ENCODE peak calls at places on chromosome 7, in eight cellular contexts. H is CD4-positive, alpha-beta memory T cell; X is PC-9; Q is GM23338; G is IMR-90; R is psoas muscle; Y is naive thymus-derived CD4-positive, alpha-beta T cell; C is breast epithelium. V is an unnamed sample. For H3K4me1, the result is how much of the 10 kb centered on the place peaks cover.

GRCh38 chr7:104807676-104808075 is 206.3 kb upstream of the KMT2E start:
- DNase-seq in Q (no peak), G (no peak), Y (no peak), X (no peak), H (no peak), R (no peak), C (no peak), V (no peak)

GRCh38 chr7:105164751-105165150 is 150.7 kb downstream of the KMT2E start:
- DNase-seq in Q (no peak), Y (no peak), G (no peak), X (no peak), C (no peak), R (no peak), H (no peak), V (no peak)

GRCh38 chr7:157905740-157906461 is 569.1 kb downstream of the DNAJB6 start:
- DNase-seq in C (no peak), R (peak), G (no peak), Q (peak), Y (no peak), H (no peak), X (no peak), V (no peak)

GRCh38 chr7:10889266-10889898 is 84.3 kb upstream of the PHF14 start:
- DNase-seq in H (peak), Y (peak), R (no peak), Q (peak), G (peak), X (peak), C (no peak), V (peak)

GRCh38 chr7:85554294-85554877 is 367.5 kb upstream of the SEMA3D start:
- DNase-seq in Y (peak), G (peak), Q (peak), X (peak), R (no peak), C (no peak), H (no peak), V (peak)

GRCh38 chr7:26657139-26657753 is 207.1 kb downstream of the SKAP2 start:
- DNase-seq in H (no peak), Y (no peak), Q (peak), C (no peak), G (no peak), X (no peak), R (no peak), V (no peak)

GRCh38 chr7:49398730-49399129 is 374.7 kb upstream of the VWC2 start:
- DNase-seq in C (no peak), H (no peak), R (no peak), Q (no peak), Y (no peak), X (peak), G (no peak), V (peak)

GRCh38 chr7:15921576-15921975 is 235.1 kb upstream of the MEOX2 start:
- DNase-seq in G (peak), Q (no peak), H (no peak), R (no peak), C (no peak), Y (no peak), X (no peak), V (peak)

GRCh38 chr7:157875230-157876179 is 538.7 kb downstream of the DNAJB6 start:
- DNase-seq in R (peak), Q (peak), G (no peak), Y (peak), H (peak), X (no peak), C (no peak), V (no peak)

GRCh38 chr7:130201796-130202195 is 3.4 kb downstream of the TMEM209 start:
- DNase-seq in G (no peak), H (no peak), Y (no peak), C (no peak), Q (no peak), R (no peak), X (no peak), V (no peak)

GRCh38 chr7:2760098-2760889 is 72.3 kb downstream of the AMZ1 start:
- DNase-seq in Q (peak), C (no peak), G (peak), H (no peak), R (peak), X (peak), Y (no peak), V (peak)

GRCh38 chr7:16428672-16429071 is 7.3 kb upstream of the CRPPA start:
- DNase-seq in Q (no peak), H (no peak), C (no peak), Y (no peak), G (peak), X (no peak), R (no peak), V (no peak)

GRCh38 chr7:19982841-19983835 is 209.7 kb upstream of the TMEM196 start:
- DNase-seq in G (peak), Q (peak), C (no peak), R (peak), H (no peak), X (peak), Y (no peak), V (peak)

GRCh38 chr7:1963575-1963974 is 269.2 kb downstream of the MAD1L1 start:
- DNase-seq in G (no peak), Q (no peak), R (no peak), Y (no peak), H (no peak), C (no peak), X (no peak), V (no peak)

GRCh38 chr7:101717986-101718746 is 89.1 kb upstream of the MYL10 start:
- DNase-seq in H (no peak), R (peak), C (no peak), G (peak), X (no peak), Y (no peak), Q (no peak), V (no peak)

GRCh38 chr7:21106296-21106732 is 319.6 kb upstream of the SP8 start:
- DNase-seq in Q (no peak), G (no peak), R (no peak), C (no peak), Y (no peak), X (peak), H (no peak), V (peak)

GRCh38 chr7:19413444-19413965 is 268.3 kb upstream of the FERD3L start:
- DNase-seq in Q (no peak), X (no peak), H (no peak), G (peak), C (no peak), R (no peak), Y (no peak), V (no peak)

GRCh38 chr7:138338361-138338760 is 121.7 kb upstream of the TRIM24 start:
- DNase-seq in X (peak), G (no peak), Y (no peak), H (no peak), R (peak), Q (no peak), C (peak), V (no peak)

GRCh38 chr7:25805027-25805687 is 346.8 kb upstream of the NFE2L3 start:
- DNase-seq in Q (no peak), G (peak), R (no peak), X (no peak), H (no peak), C (peak), Y (no peak), V (peak)

GRCh38 chr7:42236266-42237161 is 495 bp downstream of the GLI3 start:
- DNase-seq in G (peak), X (no peak), Y (peak), Q (peak), R (peak), C (peak), H (no peak), V (no peak)

GRCh38 chr7:90425376-90425775 is 22.1 kb downstream of the CLDN12 start:
- DNase-seq in X (peak), Q (no peak), G (peak), C (no peak), Y (no peak), R (no peak), H (no peak), V (peak)

GRCh38 chr7:44329081-44329480 is 3.7 kb upstream of the CAMK2B start:
- DNase-seq in Q (no peak), G (no peak), X (no peak), Y (no peak), C (no peak), H (no peak), R (no peak), V (no peak)

GRCh38 chr7:43337811-43338210 is 225.4 kb downstream of the HECW1 start:
- DNase-seq in H (no peak), X (no peak), G (no peak), R (no peak), C (no peak), Y (no peak), Q (no peak), V (no peak)

GRCh38 chr7:102306916-102307677 is 20.4 kb downstream of the SH2B2 start:
- DNase-seq in H (no peak), C (peak), Q (peak), G (peak), Y (no peak), R (peak), X (no peak), V (no peak)

DNA sequence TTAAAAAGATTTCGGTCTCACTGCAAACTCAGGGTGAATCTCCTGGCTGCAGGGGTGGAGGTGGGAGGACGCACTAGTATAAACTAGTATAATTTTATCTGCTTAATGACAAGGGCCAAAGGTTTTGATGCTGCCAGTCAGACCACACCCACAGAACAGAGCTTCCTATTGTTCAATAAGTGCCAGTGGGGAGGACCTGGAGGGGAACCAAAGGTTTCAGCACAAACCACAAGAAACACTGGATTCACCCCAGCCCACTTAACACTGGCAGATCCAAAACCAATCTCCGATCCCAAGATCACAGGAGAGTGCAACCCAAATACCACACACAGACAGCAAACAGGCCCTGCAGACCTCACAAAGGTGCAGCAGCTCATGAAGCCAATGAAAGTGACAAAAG is 6.6 kb downstream of the VOPP1 start:
- DNase-seq in H (no peak), Q (no peak), Y (no peak), X (no peak), C (no peak), G (no peak), R (no peak), V (no peak)
- H3K4me1 ChIP-seq in H (half or more), Q (half or more), Y (under half), X (half or more), C (under half), G (under half), R (under half), V (under half)

GRCh38 chr7:46750321-46750865 is 829.3 kb upstream of the IGFBP3 start:
- DNase-seq in Y (no peak), C (no peak), H (no peak), R (no peak), X (no peak), G (no peak), Q (no peak), V (no peak)
- H3K4me1 ChIP-seq in Y (under half), C (under half), H (under half), R (under half), X (under half), G (under half), Q (under half), V (under half)

DNA sequence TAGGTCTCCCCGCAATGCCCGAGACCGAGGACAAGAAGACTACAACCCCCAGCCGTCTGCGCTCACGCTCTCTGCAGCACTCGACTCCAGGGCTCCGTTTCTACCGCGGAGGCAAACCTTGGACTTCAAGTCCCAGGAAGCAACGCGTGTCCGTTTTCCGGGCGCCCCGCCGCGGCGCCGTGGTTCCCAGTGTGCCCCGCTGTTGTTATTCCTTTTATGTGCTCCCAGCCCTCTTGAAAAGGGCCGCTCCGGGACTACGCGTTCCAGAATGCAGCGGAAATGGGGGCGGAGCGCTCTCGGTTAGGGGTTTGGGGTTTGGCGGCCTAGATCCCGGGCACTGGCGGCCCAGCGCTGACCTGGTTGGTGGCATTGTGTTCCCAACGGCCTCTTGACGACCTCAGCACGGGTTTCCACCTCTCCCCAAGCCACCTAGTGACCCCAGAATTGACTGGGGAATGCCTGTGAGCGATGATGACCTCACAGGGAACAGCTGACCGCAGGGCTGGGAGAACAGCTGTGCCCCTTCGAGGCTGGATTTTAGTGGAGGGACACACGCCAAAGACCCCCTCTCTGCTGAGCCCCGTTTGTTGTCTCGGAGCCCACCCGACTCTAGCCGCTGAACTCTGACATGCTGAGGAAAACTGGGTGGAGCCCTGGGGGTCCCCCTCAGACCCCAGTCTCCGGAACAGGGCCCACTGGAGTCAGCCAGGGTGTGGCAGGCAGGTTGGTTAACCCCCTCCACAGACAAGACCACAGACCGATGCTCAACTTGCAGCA is 480 bp upstream of the CDK5 start:
- DNase-seq in X (peak), H (peak), Q (peak), G (peak), R (peak), C (peak), Y (peak), V (peak)
- H3K4me1 ChIP-seq in X (under half), H (under half), Q (under half), G (under half), R (under half), C (under half), Y (under half), V (under half)

GRCh38 chr7:127909424-127910152 is 121.6 kb downstream of the LRRC4 start:
- DNase-seq in Y (no peak), G (no peak), C (no peak), Q (no peak), X (no peak), H (no peak), R (no peak), V (no peak)
- H3K4me1 ChIP-seq in Y (under half), G (under half), C (under half), Q (under half), X (under half), H (under half), R (under half), V (under half)

DNA sequence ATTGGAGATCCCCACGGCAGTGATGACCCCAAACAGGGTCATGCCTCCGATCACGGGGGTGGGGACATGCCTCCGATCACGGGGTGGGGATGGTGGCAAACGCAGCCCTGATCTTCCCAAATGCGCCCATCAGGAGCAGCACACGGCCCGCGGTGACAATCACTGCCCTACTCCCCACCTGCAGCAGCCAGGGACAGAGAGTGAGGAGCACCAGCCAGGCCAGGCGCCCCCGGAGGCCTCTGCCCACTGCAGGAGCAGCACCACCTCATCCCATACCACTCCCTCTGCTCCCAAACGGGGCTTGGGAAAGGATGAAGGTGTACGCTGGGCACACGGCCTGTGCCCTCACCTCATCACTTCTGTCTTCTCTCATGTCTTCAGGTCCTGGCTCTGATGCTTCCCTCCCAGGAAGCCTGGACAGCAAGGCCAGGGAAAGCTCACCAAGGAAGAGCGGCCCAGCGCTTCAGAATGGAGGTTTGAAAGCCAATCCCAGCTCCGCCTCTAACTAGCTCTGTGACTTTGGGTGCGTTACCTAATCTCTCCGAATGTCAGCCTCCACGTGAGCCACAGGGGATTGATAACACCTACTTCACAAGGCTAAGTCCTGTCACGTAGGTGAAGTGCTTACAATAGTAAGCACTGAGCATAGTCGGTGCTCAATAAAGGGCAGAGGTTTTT is 37.1 kb downstream of the STRA8 start:
- DNase-seq in C (no peak), Y (no peak), R (no peak), Q (no peak), G (no peak), X (no peak), H (no peak), V (no peak)
- H3K4me1 ChIP-seq in C (under half), Y (under half), R (under half), Q (under half), G (under half), X (under half), H (under half), V (under half)

GRCh38 chr7:55133630-55134392 is 115.0 kb downstream of the EGFR start:
- DNase-seq in Y (no peak), Q (no peak), C (no peak), R (peak), G (peak), H (no peak), X (peak), V (peak)

GRCh38 chr7:55131421-55131929 is 112.7 kb downstream of the EGFR start:
- DNase-seq in X (no peak), Q (no peak), Y (no peak), H (no peak), C (no peak), G (peak), R (no peak), V (no peak)

GRCh38 chr7:55134786-55135185 is 116.0 kb downstream of the EGFR start:
- DNase-seq in Y (no peak), H (no peak), X (no peak), R (no peak), G (peak), Q (no peak), C (no peak), V (no peak)

GRCh38 chr7:55132550-55132889 is 113.7 kb downstream of the EGFR start:
- DNase-seq in R (no peak), X (no peak), Q (no peak), Y (no peak), C (no peak), H (no peak), G (no peak), V (no peak)

DNA sequence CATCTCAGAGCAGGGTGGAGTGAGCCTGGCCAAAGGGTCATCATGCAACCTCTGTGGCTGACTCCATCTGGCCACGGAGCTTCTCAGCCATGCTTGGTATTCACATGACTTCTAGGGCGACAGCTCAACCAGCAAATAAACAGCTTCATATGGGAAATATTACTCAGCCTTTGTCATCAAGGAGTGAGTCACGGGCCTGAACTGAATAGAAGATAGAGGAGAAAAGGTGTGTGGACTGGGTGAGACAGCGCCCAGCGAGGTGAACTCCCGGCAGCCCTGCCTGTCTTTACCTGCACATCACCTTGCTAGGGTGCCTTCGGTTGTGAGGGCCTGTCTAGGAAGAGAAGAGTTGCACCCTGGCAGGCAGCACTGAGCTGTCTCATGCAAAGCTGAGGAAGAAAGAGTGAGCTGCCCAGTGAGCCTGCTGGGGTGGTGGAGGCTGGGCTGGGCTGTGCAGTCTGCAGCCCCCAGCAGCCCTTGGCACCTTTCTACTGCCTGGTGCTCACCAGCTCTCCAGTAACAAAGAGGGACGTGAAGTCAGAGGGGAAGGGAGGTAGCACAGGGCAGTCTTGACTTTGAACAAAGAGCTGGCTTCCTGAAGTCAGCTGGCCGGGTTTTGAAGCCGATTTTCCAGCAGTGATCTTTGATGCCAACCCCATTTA is 114.2 kb downstream of the EGFR start:
- DNase-seq in R (peak), C (no peak), H (no peak), X (peak), G (peak), Y (no peak), Q (no peak), V (peak)
- H3K4me1 ChIP-seq in R (half or more), C (under half), H (under half), X (half or more), G (under half), Y (under half), Q (under half), V (half or more)

GRCh38 chr7:7706101-7706511 is 12.3 kb downstream of the RPA3 start:
- DNase-seq in X (no peak), Y (no peak), G (no peak), H (no peak), C (no peak), Q (no peak), R (no peak), V (no peak)
- H3K4me1 ChIP-seq in X (under half), Y (under half), G (under half), H (under half), C (under half), Q (under half), R (under half), V (under half)

GRCh38 chr7:80821781-80822180 is 97.1 kb downstream of the SEMA3C start:
- DNase-seq in H (no peak), Q (no peak), R (no peak), X (no peak), C (no peak), Y (no peak), G (no peak), V (no peak)

GRCh38 chr7:80823066-80823465 is 95.8 kb downstream of the SEMA3C start:
- DNase-seq in Q (no peak), X (no peak), Y (no peak), G (no peak), R (no peak), H (no peak), C (no peak), V (no peak)

GRCh38 chr7:80826520-80827237 is 92.2 kb downstream of the SEMA3C start:
- DNase-seq in X (no peak), Q (no peak), R (no peak), G (peak), Y (no peak), H (no peak), C (peak), V (peak)

GRCh38 chr7:80827238-80827633 is 91.6 kb downstream of the SEMA3C start:
- DNase-seq in R (no peak), Y (no peak), G (peak), X (no peak), Q (no peak), H (no peak), C (no peak), V (no peak)

DNA sequence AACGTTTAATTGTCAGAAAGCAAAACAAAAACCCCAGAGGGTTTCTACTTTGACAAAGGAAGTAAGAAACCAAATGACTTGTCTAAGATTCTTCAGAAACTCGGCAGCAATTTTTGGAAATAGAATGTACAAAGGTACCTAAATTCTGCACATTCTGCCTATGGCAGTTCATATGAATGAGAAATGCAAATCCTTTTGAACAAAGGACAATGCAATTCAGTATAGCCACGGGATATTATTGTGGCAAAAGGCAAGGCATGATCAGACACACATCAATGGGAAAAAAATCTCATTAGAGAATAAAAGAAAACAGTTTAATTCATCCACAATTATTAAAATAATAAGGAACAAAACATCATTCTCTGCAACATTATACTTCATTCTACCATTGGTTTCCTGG is 93.4 kb downstream of the SEMA3C start:
- DNase-seq in Y (no peak), X (no peak), G (no peak), H (no peak), C (no peak), R (no peak), Q (no peak), V (no peak)
- H3K4me1 ChIP-seq in Y (under half), X (under half), G (under half), H (under half), C (under half), R (under half), Q (under half), V (under half)

V was measured in foreskin keratinocyte.